ENCODE peak calls at places on chromosomes 5 and 9, in six cellular contexts. I, V, A, L, U and E are unnamed samples.

GRCh38 chr9:129170229-129170628 is 7.8 kb downstream of the IER5L start:
- DNase-seq in U (no peak), A (no peak), L (no peak), I (peak; percentile 16), V (no peak), E (no peak)

GRCh38 chr5:30279237-30279636 is 914.2 kb upstream of the CDH6 start:
- DNase-seq in U (no peak), A (no peak), V (no peak), I (no peak), L (no peak), E (no peak)

GRCh38 chr5:72138943-72139467 is 31.7 kb downstream of the MAP1B start:
- DNase-seq in A (no peak), U (peak; percentile 20), V (no peak), L (no peak), I (peak; percentile 92), E (no peak)

GRCh38 chr9:120393386-120394057 is 186.4 kb downstream of the CDK5RAP2 start:
- DNase-seq in L (no peak), I (peak; percentile 47), A (no peak), V (no peak), U (no peak), E (no peak)

GRCh38 chr5:66661149-66661548 is 65.0 kb downstream of the MAST4 start:
- DNase-seq in L (no peak), A (peak; percentile 14), U (no peak), I (no peak), V (no peak), E (peak; percentile 63)

GRCh38 chr5:372556-372910 is 51.0 kb downstream of the AHRR start:
- DNase-seq in V (no peak), U (no peak), A (no peak), I (no peak), L (no peak), E (peak; percentile 9)

GRCh38 chr9:77451507-77451906 is 196.6 kb downstream of the GNA14 start:
- DNase-seq in L (no peak), I (no peak), A (no peak), V (no peak), U (no peak), E (no peak)

GRCh38 chr9:137434498-137435380 is 6.4 kb downstream of the ENTPD8 start:
- DNase-seq in V (no peak), I (no peak), A (no peak), U (peak; percentile 48), L (no peak), E (no peak)

GRCh38 chr9:107316795-107317661 is 33.9 kb downstream of the RAD23B start:
- DNase-seq in A (no peak), I (no peak), U (no peak), L (no peak), V (peak; percentile 39), E (no peak)

GRCh38 chr5:148653840-148654781 is at the start of gene HTR4:
- DNase-seq in U (no peak), A (peak; percentile 54), V (peak; percentile 36), L (no peak), I (no peak), E (no peak)

GRCh38 chr9:21432640-21433425 is 7.4 kb upstream of the IFNA1 start:
- DNase-seq in U (no peak), I (no peak), A (no peak), L (no peak), V (no peak), E (no peak)

GRCh38 chr9:115104908-115105307 is 13.0 kb downstream of the TNC start:
- DNase-seq in V (no peak), A (no peak), L (no peak), U (no peak), I (peak; percentile 57), E (no peak)

GRCh38 chr5:142619815-142620214 is 66.1 kb downstream of the FGF1 start:
- DNase-seq in I (no peak), V (no peak), L (no peak), U (no peak), A (no peak), E (no peak)

GRCh38 chr5:96963267-96963666 is 27.4 kb downstream of the LNPEP start:
- DNase-seq in V (no peak), L (no peak), I (no peak), U (peak; percentile 23), A (peak; percentile 31), E (no peak)

GRCh38 chr5:82106207-82106606 is 134.4 kb downstream of the ATG10 start:
- DNase-seq in A (no peak), I (peak; percentile 62), V (no peak), L (no peak), U (no peak), E (no peak)

GRCh38 chr9:5947912-5948311 is 57.2 kb downstream of the MLANA start:
- DNase-seq in A (no peak), L (no peak), I (no peak), V (peak; percentile 23), U (peak; percentile 45), E (no peak)

GRCh38 chr9:79799691-79800345 is 228.1 kb downstream of the TLE4 start:
- DNase-seq in V (no peak), I (no peak), L (no peak), U (no peak), A (no peak), E (no peak)